ENCODE peak calls at places on chromosomes 13 and 19, in six cellular contexts. One of them, this sample, is unnamed.

GRCh38 chr19:45778010-45778671 is 4.1 kb downstream of the DMPK start:
- DNase-seq in K562: no peak
- DNase-seq in cardiac fibroblast: no peak
- DNase-seq in lower leg skin: no peak
- DNase-seq in thyroid gland: no peak
- DNase-seq in lung: no peak
- DNase-seq in this sample: no peak

GRCh38 chr19:32862741-32863140 is 6.8 kb downstream of the SLC7A9 start:
- DNase-seq in lung: no peak
- DNase-seq in cardiac fibroblast: no peak
- DNase-seq in K562: no peak
- DNase-seq in thyroid gland: no peak
- DNase-seq in lower leg skin: peak
- DNase-seq in this sample: no peak

GRCh38 chr19:6047741-6048231 is 62.5 kb downstream of the RFX2 start:
- DNase-seq in cardiac fibroblast: peak
- DNase-seq in lung: peak
- DNase-seq in thyroid gland: peak
- DNase-seq in lower leg skin: peak
- DNase-seq in K562: peak
- DNase-seq in this sample: no peak

GRCh38 chr13:31172535-31172934 is 10.8 kb upstream of the HSPH1 start:
- DNase-seq in lower leg skin: no peak
- DNase-seq in K562: no peak
- DNase-seq in lung: no peak
- DNase-seq in cardiac fibroblast: peak
- DNase-seq in thyroid gland: no peak
- DNase-seq in this sample: no peak

GRCh38 chr13:23715092-23715761 is 145.0 kb downstream of the TNFRSF19 start:
- DNase-seq in cardiac fibroblast: no peak
- DNase-seq in lower leg skin: no peak
- DNase-seq in thyroid gland: no peak
- DNase-seq in K562: no peak
- DNase-seq in lung: no peak
- DNase-seq in this sample: no peak

GRCh38 chr13:23959231-23959862 is 62.0 kb upstream of the C1QTNF9B start:
- DNase-seq in lung: no peak
- DNase-seq in lower leg skin: no peak
- DNase-seq in K562: no peak
- DNase-seq in thyroid gland: no peak
- DNase-seq in cardiac fibroblast: peak
- DNase-seq in this sample: no peak

GRCh38 chr19:51417107-51417806 is at the start of gene SIGLEC10:
- DNase-seq in K562: peak
- DNase-seq in lower leg skin: peak
- DNase-seq in lung: peak
- DNase-seq in cardiac fibroblast: no peak
- DNase-seq in thyroid gland: no peak
- DNase-seq in this sample: peak

GRCh38 chr13:50678464-50679162 is 164.9 kb downstream of the DLEU7 start:
- DNase-seq in thyroid gland: no peak
- DNase-seq in lung: no peak
- DNase-seq in cardiac fibroblast: peak
- DNase-seq in lower leg skin: no peak
- DNase-seq in K562: peak
- DNase-seq in this sample: no peak

GRCh38 chr13:91740811-91741210 is 342.4 kb downstream of the GPC5 start:
- DNase-seq in lung: no peak
- DNase-seq in lower leg skin: no peak
- DNase-seq in cardiac fibroblast: no peak
- DNase-seq in K562: no peak
- DNase-seq in thyroid gland: no peak
- DNase-seq in this sample: no peak

GRCh38 chr13:48636550-48636949 is 17.2 kb upstream of the CYSLTR2 start:
- DNase-seq in K562: no peak
- DNase-seq in lower leg skin: no peak
- DNase-seq in lung: no peak
- DNase-seq in thyroid gland: no peak
- DNase-seq in cardiac fibroblast: peak
- DNase-seq in this sample: no peak

GRCh38 chr19:17281391-17282304 is at the start of gene ANKLE1:
- DNase-seq in lower leg skin: no peak
- DNase-seq in lung: no peak
- DNase-seq in K562: peak
- DNase-seq in cardiac fibroblast: no peak
- DNase-seq in thyroid gland: no peak
- DNase-seq in this sample: peak

GRCh38 chr13:47499358-47500150 is 501.5 kb downstream of the SUCLA2 start:
- DNase-seq in K562: no peak
- DNase-seq in lower leg skin: no peak
- DNase-seq in thyroid gland: no peak
- DNase-seq in lung: no peak
- DNase-seq in cardiac fibroblast: peak
- DNase-seq in this sample: no peak

GRCh38 chr13:28494861-28495585 is at the start of gene FLT1:
- DNase-seq in thyroid gland: peak
- DNase-seq in lower leg skin: peak
- DNase-seq in lung: no peak
- DNase-seq in cardiac fibroblast: peak
- DNase-seq in K562: no peak
- DNase-seq in this sample: peak

GRCh38 chr13:26034018-26034417 is 17.8 kb downstream of the SHISA2 start:
- DNase-seq in lower leg skin: no peak
- DNase-seq in thyroid gland: no peak
- DNase-seq in K562: no peak
- DNase-seq in cardiac fibroblast: no peak
- DNase-seq in lung: no peak
- DNase-seq in this sample: no peak

GRCh38 chr13:62747152-62747551 is 1331.5 kb upstream of the PCDH20 start:
- DNase-seq in K562: no peak
- DNase-seq in thyroid gland: no peak
- DNase-seq in lower leg skin: no peak
- DNase-seq in lung: no peak
- DNase-seq in cardiac fibroblast: no peak
- DNase-seq in this sample: no peak

GRCh38 chr13:78131811-78132210 is 213.2 kb upstream of the EDNRB start:
- DNase-seq in thyroid gland: no peak
- DNase-seq in lower leg skin: no peak
- DNase-seq in lung: no peak
- DNase-seq in cardiac fibroblast: peak
- DNase-seq in K562: no peak
- DNase-seq in this sample: no peak

GRCh38 chr19:47697863-47698609 is 15.2 kb upstream of the EHD2 start:
- DNase-seq in lower leg skin: peak
- DNase-seq in K562: peak
- DNase-seq in cardiac fibroblast: peak
- DNase-seq in lung: peak
- DNase-seq in thyroid gland: peak
- DNase-seq in this sample: peak

GRCh38 chr19:19554074-19555023 is 16.3 kb downstream of the CILP2 start:
- DNase-seq in lung: peak
- DNase-seq in K562: peak
- DNase-seq in thyroid gland: peak
- DNase-seq in lower leg skin: no peak
- DNase-seq in cardiac fibroblast: peak
- DNase-seq in this sample: no peak

GRCh38 chr19:28864024-28864503 is 348.9 kb downstream of the UQCRFS1 start:
- DNase-seq in lower leg skin: no peak
- DNase-seq in lung: no peak
- DNase-seq in K562: no peak
- DNase-seq in cardiac fibroblast: no peak
- DNase-seq in thyroid gland: peak
- DNase-seq in this sample: no peak

GRCh38 chr13:53005631-53006030 is 23.0 kb upstream of the OLFM4 start:
- DNase-seq in lung: no peak
- DNase-seq in thyroid gland: no peak
- DNase-seq in cardiac fibroblast: no peak
- DNase-seq in K562: no peak
- DNase-seq in lower leg skin: no peak
- DNase-seq in this sample: no peak

GRCh38 chr19:49560358-49560900 is 19.9 kb downstream of the NOSIP start:
- DNase-seq in lung: no peak
- DNase-seq in K562: peak
- DNase-seq in cardiac fibroblast: no peak
- DNase-seq in lower leg skin: no peak
- DNase-seq in thyroid gland: no peak
- DNase-seq in this sample: peak

GRCh38 chr19:2544576-2545415 is 68.9 kb downstream of the GADD45B start:
- DNase-seq in cardiac fibroblast: no peak
- DNase-seq in lower leg skin: no peak
- DNase-seq in lung: no peak
- DNase-seq in K562: no peak
- DNase-seq in thyroid gland: no peak
- DNase-seq in this sample: peak

GRCh38 chr19:2775556-2776430 is 7.3 kb downstream of the SGTA start:
- DNase-seq in K562: peak
- DNase-seq in lung: peak
- DNase-seq in thyroid gland: peak
- DNase-seq in cardiac fibroblast: peak
- DNase-seq in lower leg skin: no peak
- DNase-seq in this sample: peak

GRCh38 chr13:59409211-59409610 is 754.5 kb downstream of the DIAPH3 start:
- DNase-seq in lung: no peak
- DNase-seq in cardiac fibroblast: peak
- DNase-seq in thyroid gland: peak
- DNase-seq in lower leg skin: no peak
- DNase-seq in K562: no peak
- DNase-seq in this sample: no peak

GRCh38 chr13:42405665-42406390 is 133.9 kb downstream of the AKAP11 start:
- DNase-seq in thyroid gland: no peak
- DNase-seq in lung: no peak
- DNase-seq in K562: no peak
- DNase-seq in cardiac fibroblast: peak
- DNase-seq in lower leg skin: no peak
- DNase-seq in this sample: no peak

GRCh38 chr19:47100290-47100689 is 13.3 kb downstream of the ZC3H4 start:
- DNase-seq in cardiac fibroblast: no peak
- DNase-seq in lung: no peak
- DNase-seq in thyroid gland: no peak
- DNase-seq in K562: peak
- DNase-seq in lower leg skin: no peak
- DNase-seq in this sample: no peak

GRCh38 chr19:50293263-50294004 is 35.7 kb downstream of the KCNC3 start:
- DNase-seq in cardiac fibroblast: no peak
- DNase-seq in lung: no peak
- DNase-seq in K562: no peak
- DNase-seq in lower leg skin: no peak
- DNase-seq in thyroid gland: no peak
- DNase-seq in this sample: no peak

DNA sequence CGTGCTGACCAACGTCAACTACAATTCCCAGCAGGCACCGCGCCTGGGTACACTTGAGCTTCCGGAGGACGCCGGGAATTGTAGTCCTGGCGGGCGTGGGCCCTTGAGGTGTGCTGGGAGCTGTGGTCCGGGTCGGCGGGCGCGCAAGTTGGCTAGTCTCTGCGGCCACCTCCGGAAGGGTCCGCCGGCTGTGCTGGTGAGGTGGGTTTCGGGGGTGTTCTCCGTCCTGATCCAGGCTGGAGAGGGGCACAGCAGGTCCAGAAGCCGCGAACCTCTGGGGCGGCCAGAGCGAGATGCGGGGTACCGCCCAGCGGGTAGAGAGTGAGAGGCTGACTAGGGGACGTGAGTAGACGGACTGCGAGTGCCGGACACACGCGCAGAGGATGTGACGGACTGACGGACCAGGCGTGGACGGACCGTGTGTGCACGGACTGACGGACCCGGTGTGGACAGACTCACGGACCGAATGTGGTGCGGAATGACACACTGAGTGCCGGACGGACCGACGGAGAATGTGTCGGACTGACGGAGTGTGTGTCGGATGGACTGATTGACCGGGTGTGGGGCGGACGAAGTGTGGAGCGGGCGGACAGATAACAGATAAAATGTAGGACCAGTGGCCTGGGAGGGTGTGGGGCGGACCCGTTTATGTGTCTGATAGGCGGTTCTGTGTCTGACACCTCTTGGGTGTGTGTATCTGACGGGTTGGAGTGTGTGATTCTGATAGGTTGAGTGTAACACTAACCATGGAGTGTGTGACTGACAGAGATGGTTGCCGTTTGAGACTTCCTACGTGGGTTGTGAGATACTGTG is at the start of gene ZSCAN22:
- DNase-seq in K562: peak
- DNase-seq in lung: peak
- DNase-seq in cardiac fibroblast: peak
- DNase-seq in lower leg skin: peak
- DNase-seq in thyroid gland: peak
- DNase-seq in this sample: peak
- TF ChIP-seq CTCF in K562: no peak
- TF ChIP-seq CTCF in lung: no peak
- TF ChIP-seq CTCF in cardiac fibroblast: no peak
- TF ChIP-seq CTCF in lower leg skin: no peak
- TF ChIP-seq CTCF in thyroid gland: peak
- TF ChIP-seq CTCF in this sample: no peak

GRCh38 chr13:98103942-98104880 is 38.7 kb upstream of the FARP1 start:
- DNase-seq in lung: no peak
- DNase-seq in cardiac fibroblast: peak
- DNase-seq in lower leg skin: peak
- DNase-seq in thyroid gland: no peak
- DNase-seq in K562: no peak
- DNase-seq in this sample: no peak
- TF ChIP-seq CTCF in lung: no peak
- TF ChIP-seq CTCF in cardiac fibroblast: peak
- TF ChIP-seq CTCF in lower leg skin: no peak
- TF ChIP-seq CTCF in thyroid gland: no peak
- TF ChIP-seq CTCF in K562: no peak
- TF ChIP-seq CTCF in this sample: no peak

GRCh38 chr13:73286177-73286576 is 227.4 kb downstream of the KLF5 start:
- DNase-seq in K562: no peak
- DNase-seq in cardiac fibroblast: no peak
- DNase-seq in thyroid gland: no peak
- DNase-seq in lung: no peak
- DNase-seq in lower leg skin: no peak
- DNase-seq in this sample: no peak
- TF ChIP-seq CTCF in K562: no peak
- TF ChIP-seq CTCF in cardiac fibroblast: no peak
- TF ChIP-seq CTCF in thyroid gland: no peak
- TF ChIP-seq CTCF in lung: no peak
- TF ChIP-seq CTCF in lower leg skin: no peak
- TF ChIP-seq CTCF in this sample: no peak

DNA sequence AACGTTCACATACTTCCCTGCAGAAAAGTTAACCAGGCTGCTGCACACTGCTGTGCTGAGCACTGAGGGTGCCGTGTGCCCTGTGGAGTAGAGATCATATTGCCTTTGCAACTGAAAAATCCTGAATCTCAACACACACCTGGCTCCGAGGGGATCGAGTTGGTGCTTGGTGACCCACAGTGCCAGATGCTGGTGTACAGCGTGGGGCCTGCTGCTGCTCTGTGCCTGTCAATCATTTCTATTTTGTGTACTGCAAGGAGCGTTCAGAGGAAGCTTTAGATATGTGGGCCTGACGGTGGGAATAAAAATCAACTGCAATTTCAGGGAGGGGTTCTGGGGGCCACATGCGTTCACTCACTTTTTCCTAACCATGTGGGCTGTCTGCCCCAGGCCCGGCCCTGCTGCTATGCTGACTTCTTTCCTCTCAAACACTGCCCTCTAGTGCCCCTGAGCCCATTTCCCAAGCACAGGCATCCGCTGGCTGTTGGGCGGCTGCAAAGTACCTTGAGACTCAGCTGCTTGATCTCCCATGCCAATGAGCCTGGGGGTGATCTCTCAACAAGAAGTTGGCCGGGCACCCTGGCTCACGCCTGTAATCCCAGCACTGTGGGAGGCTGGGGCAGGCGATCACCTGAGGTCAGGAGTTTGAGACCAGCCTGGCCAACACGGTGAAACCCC is 9.7 kb upstream of the LENG8 start:
- DNase-seq in K562: peak
- DNase-seq in thyroid gland: peak
- DNase-seq in lower leg skin: no peak
- DNase-seq in lung: no peak
- DNase-seq in cardiac fibroblast: peak
- DNase-seq in this sample: no peak
- TF ChIP-seq CTCF in K562: peak
- TF ChIP-seq CTCF in thyroid gland: peak
- TF ChIP-seq CTCF in lower leg skin: no peak
- TF ChIP-seq CTCF in lung: no peak
- TF ChIP-seq CTCF in cardiac fibroblast: peak
- TF ChIP-seq CTCF in this sample: no peak